ENCODE peak calls at places on chromosome 6, in nine cellular contexts. D, F, K, I, H, O, B, U and S are unnamed samples.
A peak's percentile ranks its signal among the peaks of the same experiment; 100 is the strongest.

GRCh38 chr6:28927856-28928255 is 4.1 kb upstream of the TRIM27 start:
- DNase-seq in D (no peak), F (no peak), K (no peak), I (no peak), H (no peak), O (no peak), B (no peak), U (no peak), S (no peak)

GRCh38 chr6:19754686-19755085 is 82.5 kb upstream of the ID4 start:
- DNase-seq in D (no peak), F (no peak), K (no peak), I (no peak), H (no peak), O (no peak), B (peak; percentile 47), U (no peak), S (no peak)

GRCh38 chr6:21396313-21396712 is 197.2 kb upstream of the SOX4 start:
- DNase-seq in D (no peak), F (peak; percentile 84), K (no peak), I (no peak), H (no peak), O (peak; percentile 26), B (peak; percentile 74), U (peak; percentile 59), S (no peak)

GRCh38 chr6:40588480-40588879 is 1.3 kb upstream of the LRFN2 start:
- DNase-seq in D (no peak), F (no peak), K (no peak), I (no peak), H (no peak), O (no peak), B (no peak), U (no peak), S (no peak)

GRCh38 chr6:6785163-6785521 is 196.6 kb downstream of the LY86 start:
- DNase-seq in D (no peak), F (no peak), K (no peak), I (no peak), H (no peak), O (no peak), B (no peak), U (no peak), S (no peak)

GRCh38 chr6:157461000-157461915 is 80.3 kb downstream of the ZDHHC14 start:
- DNase-seq in D (no peak), F (peak; percentile 71), K (no peak), I (no peak), H (no peak), O (peak; percentile 56), B (no peak), U (no peak), S (no peak)

GRCh38 chr6:151870375-151870774 is 62.9 kb downstream of the ESR1 start:
- DNase-seq in D (no peak), F (no peak), K (no peak), I (no peak), H (no peak), O (no peak), B (no peak), U (peak; percentile 22), S (no peak)

GRCh38 chr6:40474937-40475336 is 112.2 kb downstream of the LRFN2 start:
- DNase-seq in D (no peak), F (no peak), K (no peak), I (no peak), H (no peak), O (no peak), B (no peak), U (no peak), S (no peak)

GRCh38 chr6:44263357-44264100 is 1.8 kb downstream of the NFKBIE start:
- DNase-seq in D (no peak), F (peak; percentile 62), K (peak; percentile 42), I (no peak), H (no peak), O (peak; percentile 22), B (peak; percentile 44), U (no peak), S (no peak)

GRCh38 chr6:140253096-140253495 is 878.6 kb upstream of the CITED2 start:
- DNase-seq in D (no peak), F (peak; percentile 53), K (no peak), I (no peak), H (no peak), O (no peak), B (peak; percentile 16), U (peak; percentile 47), S (no peak)

GRCh38 chr6:28225056-28225834 is at the start of gene ZSCAN9:
- DNase-seq in D (peak; percentile 91), F (peak; percentile 85), K (peak; percentile 81), I (peak; percentile 70), H (peak; percentile 73), O (peak; percentile 61), B (peak; percentile 77), U (peak; percentile 94), S (peak; percentile 62)

GRCh38 chr6:136072691-136073090 is 177.4 kb downstream of the MTFR2 start:
- DNase-seq in D (peak; percentile 69), F (no peak), K (no peak), I (no peak), H (no peak), O (no peak), B (no peak), U (no peak), S (no peak)
- TF ChIP-seq CTCF in D (no peak), F (no peak), K (no peak), I (no peak), H (no peak), O (no peak), B (no peak), U (no peak), S (no peak)

GRCh38 chr6:89547286-89547685 is 91.3 kb downstream of the LYRM2 start:
- DNase-seq in D (no peak), F (no peak), K (no peak), I (no peak), H (no peak), O (no peak), B (no peak), U (no peak), S (no peak)
- TF ChIP-seq CTCF in D (no peak), F (no peak), K (no peak), I (no peak), H (no peak), O (no peak), B (no peak), U (no peak), S (no peak)

DNA sequence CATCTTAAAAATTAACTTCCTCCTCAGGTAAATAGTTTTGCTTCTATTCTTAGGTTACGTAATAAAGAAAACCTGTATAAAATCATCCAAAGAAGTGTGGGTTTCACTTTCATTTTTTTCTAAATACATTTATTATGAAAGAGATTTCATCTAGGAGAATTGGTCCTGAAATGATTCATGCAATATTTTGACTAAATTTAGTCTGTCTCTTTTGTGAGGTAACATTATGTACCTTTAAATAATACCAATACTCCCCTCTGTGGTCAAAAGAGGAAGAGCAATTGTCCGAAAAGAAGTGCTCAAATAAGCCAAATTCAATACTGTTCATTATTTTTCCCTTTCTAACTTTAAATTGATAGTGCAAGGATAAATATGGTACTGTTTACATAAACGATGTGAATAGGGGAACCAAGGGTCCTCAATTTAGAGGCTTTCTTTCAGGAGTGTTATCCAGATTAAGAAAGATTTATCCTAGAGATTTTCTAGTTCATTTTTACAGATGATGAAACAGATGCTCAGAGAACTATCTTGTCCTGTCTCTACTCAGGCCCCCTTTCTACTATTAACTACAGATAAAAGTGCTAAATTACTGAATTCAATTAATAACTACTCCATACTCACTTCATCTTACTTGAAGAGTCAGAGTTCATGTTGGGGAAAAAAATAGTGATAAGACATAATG is 26.2 kb downstream of the CYP39A1 start:
- DNase-seq in D (no peak), F (peak; percentile 71), K (no peak), I (no peak), H (no peak), O (no peak), B (peak; percentile 42), U (peak; percentile 64), S (no peak)
- TF ChIP-seq CTCF in D (peak; percentile 74), F (peak; percentile 69), K (peak; percentile 56), I (peak; percentile 73), H (peak; percentile 74), O (peak; percentile 67), B (peak; percentile 57), U (peak; percentile 53), S (peak; percentile 64)

GRCh38 chr6:83430606-83431544 is at the start of gene ME1:
- DNase-seq in D (peak; percentile 89), F (peak; percentile 77), K (peak; percentile 83), I (peak; percentile 22), H (peak; percentile 52), O (no peak), B (peak; percentile 86), U (peak; percentile 92), S (peak; percentile 42)
- TF ChIP-seq CTCF in D (no peak), F (no peak), K (no peak), I (no peak), H (no peak), O (no peak), B (no peak), U (no peak), S (no peak)